ENCODE peak calls at places on chromosome 9, in five cellular contexts. S is heart right ventricle, Z is GM23248, L is right atrium auricular region, I is tibial artery. R is an unnamed sample. For H3K27me3 and H3K4me1, the result is how much of the 10 kb centered on the place peaks cover.

GRCh38 chr9:135061441-135061840 is 26.0 kb upstream of the OLFM1 start:
- DNase-seq in S (no peak), Z (no peak), L (no peak), I (peak), R (no peak)

GRCh38 chr9:76369583-76369982 is 24.6 kb downstream of the RFK start:
- DNase-seq in S (peak), Z (no peak), L (no peak), I (no peak), R (peak)

GRCh38 chr9:129225815-129226214 is 47.8 kb upstream of the IER5L start:
- DNase-seq in S (peak), Z (peak), L (peak), I (peak), R (no peak)

GRCh38 chr9:134626576-134627416 is 14.8 kb upstream of the COL5A1 start:
- DNase-seq in S (no peak), Z (no peak), L (no peak), I (peak), R (no peak)

GRCh38 chr9:76610009-76610352 is 151.0 kb downstream of the GCNT1 start:
- DNase-seq in S (peak), Z (peak), L (peak), I (peak), R (peak)

GRCh38 chr9:87630846-87631245 is 95.1 kb upstream of the CTSL start:
- DNase-seq in S (no peak), Z (no peak), L (no peak), I (no peak), R (no peak)

GRCh38 chr9:97563458-97564135 is 62.1 kb downstream of the TMOD1 start:
- DNase-seq in S (no peak), Z (no peak), L (peak), I (peak), R (no peak)

GRCh38 chr9:109452761-109453160 is 45.3 kb downstream of the PTPN3 start:
- DNase-seq in S (no peak), Z (peak), L (no peak), I (no peak), R (no peak)

GRCh38 chr9:134014946-134015345 is 10.3 kb upstream of the BRD3OS start:
- DNase-seq in S (no peak), Z (no peak), L (no peak), I (no peak), R (no peak)

GRCh38 chr9:113929634-113930092 is 53.6 kb downstream of the ZNF618 start:
- DNase-seq in S (no peak), Z (peak), L (no peak), I (peak), R (no peak)

GRCh38 chr9:134336174-134336705 is 10.0 kb downstream of the RXRA start:
- DNase-seq in S (no peak), Z (no peak), L (no peak), I (no peak), R (no peak)

GRCh38 chr9:134536101-134536900 is 105.3 kb upstream of the COL5A1 start:
- DNase-seq in S (no peak), Z (peak), L (no peak), I (no peak), R (no peak)

GRCh38 chr9:118336952-118337349 is 632.7 kb downstream of the TLR4 start:
- DNase-seq in S (no peak), Z (no peak), L (no peak), I (no peak), R (no peak)

GRCh38 chr9:93198117-93198838 is 14.3 kb downstream of the WNK2 start:
- DNase-seq in S (no peak), Z (no peak), L (no peak), I (no peak), R (no peak)

GRCh38 chr9:32294051-32294600 is 90.3 kb upstream of the ACO1 start:
- DNase-seq in S (no peak), Z (peak), L (no peak), I (no peak), R (no peak)

GRCh38 chr9:37820142-37820541 is 19.5 kb downstream of the DCAF10 start:
- DNase-seq in S (no peak), Z (no peak), L (no peak), I (no peak), R (no peak)

GRCh38 chr9:101242651-101243050 is 142.2 kb downstream of the BAAT start:
- DNase-seq in S (no peak), Z (no peak), L (no peak), I (no peak), R (no peak)

GRCh38 chr9:115593587-115594091 is 475.7 kb upstream of the TNC start:
- DNase-seq in S (peak), Z (peak), L (no peak), I (no peak), R (no peak)

GRCh38 chr9:38118862-38119435 is 49.9 kb upstream of the SHB start:
- DNase-seq in S (no peak), Z (no peak), L (peak), I (no peak), R (no peak)

GRCh38 chr9:6779417-6780241 is 21.9 kb downstream of the KDM4C start:
- DNase-seq in S (no peak), Z (peak), L (no peak), I (no peak), R (no peak)

GRCh38 chr9:123883634-123884033 is 46.3 kb downstream of the DENND1A start:
- DNase-seq in S (no peak), Z (peak), L (no peak), I (no peak), R (no peak)

GRCh38 chr9:137168907-137169763 is 716 bp downstream of the LRRC26 start:
- DNase-seq in S (no peak), Z (peak), L (no peak), I (no peak), R (no peak)
- H3K27me3 ChIP-seq in S (half or more), Z (under half), L (under half), I (under half), R (under half)

DNA sequence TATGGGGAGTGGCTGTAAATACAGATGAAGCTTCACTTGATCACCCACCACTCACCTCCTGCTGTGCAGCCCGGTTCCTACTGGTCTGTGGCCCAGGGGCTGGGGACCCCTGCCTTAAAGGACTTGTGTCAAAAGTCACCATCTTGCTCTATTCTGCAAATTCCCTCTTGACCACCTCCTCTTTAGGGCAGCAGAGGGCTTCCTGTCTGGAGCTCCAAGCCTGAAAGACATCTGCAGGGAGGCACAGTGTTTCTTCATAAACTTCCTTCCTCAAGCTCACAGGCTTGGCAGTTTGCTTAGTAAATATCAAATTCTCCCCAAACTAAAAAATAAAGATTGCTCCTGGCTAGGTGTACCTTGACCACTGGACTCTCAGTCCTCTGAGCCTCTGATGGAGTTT is 104.4 kb downstream of the FRMD3 start:
- DNase-seq in S (no peak), Z (no peak), L (no peak), I (no peak), R (no peak)
- H3K4me1 ChIP-seq in S (under half), Z (under half), L (under half), I (under half), R (under half)

GRCh38 chr9:121619566-121619965 is 31.9 kb upstream of the DAB2IP start:
- DNase-seq in S (no peak), Z (no peak), L (no peak), I (no peak), R (no peak)
- H3K27ac ChIP-seq in S (peak), Z (no peak), L (peak), I (no peak), R (peak)

DNA sequence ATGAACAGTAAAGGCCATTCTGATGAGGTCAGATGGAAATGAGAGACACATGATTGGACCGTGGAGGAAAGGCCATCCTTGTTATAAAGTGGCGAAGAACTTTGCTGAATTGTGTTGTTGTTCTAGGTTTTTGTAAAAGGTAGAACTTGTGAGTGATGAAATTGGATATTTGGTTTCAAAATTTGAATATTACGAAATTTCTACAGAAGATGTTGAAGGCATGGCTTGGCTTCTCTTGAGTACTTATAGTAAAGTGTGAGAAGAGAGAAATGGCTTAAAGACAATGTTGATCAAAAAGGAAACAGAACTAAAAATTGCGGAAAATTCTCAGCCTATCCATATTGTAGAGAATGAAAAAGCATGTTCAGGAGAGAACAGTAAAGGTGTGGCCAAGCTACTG is 166.6 kb upstream of the S1PR3 start:
- DNase-seq in S (no peak), Z (peak), L (no peak), I (no peak), R (no peak)
- H3K27me3 ChIP-seq in S (under half), Z (under half), L (under half), I (under half), R (under half)

GRCh38 chr9:120399940-120400339 is 180.0 kb downstream of the CDK5RAP2 start:
- DNase-seq in S (no peak), Z (no peak), L (no peak), I (no peak), R (no peak)
- H3K4me1 ChIP-seq in S (under half), Z (half or more), L (under half), I (under half), R (under half)